ENCODE peak calls at places on chromosome 12, in five cellular contexts. One of them, this sample, is unnamed.

GRCh38 chr12:124683330-124683662 is 115.9 kb upstream of the NCOR2 start:
- DNase-seq in thoracic aorta: no peak
- DNase-seq in psoas muscle: no peak
- DNase-seq in OCI-LY7: no peak
- DNase-seq in cardiac muscle cell: no peak
- DNase-seq in this sample: peak

GRCh38 chr12:123828871-123829547 is 66.9 kb downstream of the DNAH10 start:
- DNase-seq in thoracic aorta: no peak
- DNase-seq in OCI-LY7: no peak
- DNase-seq in psoas muscle: no peak
- DNase-seq in cardiac muscle cell: no peak
- DNase-seq in this sample: no peak

GRCh38 chr12:2559931-2560715 is 234.6 kb upstream of the FKBP4 start:
- DNase-seq in OCI-LY7: peak
- DNase-seq in thoracic aorta: no peak
- DNase-seq in psoas muscle: no peak
- DNase-seq in cardiac muscle cell: no peak
- DNase-seq in this sample: no peak

GRCh38 chr12:46494424-46494823 is 121.9 kb upstream of the SLC38A2 start:
- DNase-seq in psoas muscle: no peak
- DNase-seq in cardiac muscle cell: peak
- DNase-seq in OCI-LY7: no peak
- DNase-seq in thoracic aorta: no peak
- DNase-seq in this sample: no peak

GRCh38 chr12:94615284-94616216 is 34.8 kb downstream of the TMCC3 start:
- DNase-seq in thoracic aorta: no peak
- DNase-seq in OCI-LY7: no peak
- DNase-seq in psoas muscle: peak
- DNase-seq in cardiac muscle cell: peak
- DNase-seq in this sample: no peak

GRCh38 chr12:104376650-104377506 is 73.3 kb downstream of the EID3 start:
- DNase-seq in cardiac muscle cell: no peak
- DNase-seq in psoas muscle: no peak
- DNase-seq in thoracic aorta: no peak
- DNase-seq in OCI-LY7: no peak
- DNase-seq in this sample: no peak

GRCh38 chr12:124774462-124775167 is 89.0 kb downstream of the SCARB1 start:
- DNase-seq in psoas muscle: no peak
- DNase-seq in thoracic aorta: peak
- DNase-seq in cardiac muscle cell: no peak
- DNase-seq in OCI-LY7: peak
- DNase-seq in this sample: peak

GRCh38 chr12:22518998-22519397 is 25.3 kb downstream of the C2CD5 start:
- DNase-seq in cardiac muscle cell: no peak
- DNase-seq in thoracic aorta: no peak
- DNase-seq in OCI-LY7: no peak
- DNase-seq in psoas muscle: no peak
- DNase-seq in this sample: no peak

DNA sequence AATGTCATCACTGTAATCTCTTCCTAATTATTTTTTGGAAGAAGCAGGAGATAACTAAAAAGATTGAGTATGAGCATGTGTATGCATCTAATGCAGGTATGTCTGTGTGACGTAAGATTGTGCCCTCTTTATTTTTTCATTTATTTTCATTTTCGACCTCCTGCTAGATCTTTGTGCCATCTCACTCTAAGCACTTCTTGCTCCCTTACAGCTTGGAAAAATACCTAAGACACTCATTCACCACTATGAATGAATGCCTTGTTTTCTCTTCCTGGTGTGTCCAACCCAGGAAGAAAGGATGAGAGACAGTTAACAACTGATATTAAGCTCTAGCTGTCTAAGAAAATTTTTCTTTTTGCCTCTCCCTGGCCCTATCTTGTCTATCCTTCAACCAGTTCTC is 76.8 kb upstream of the CISTR start:
- DNase-seq in psoas muscle: no peak
- DNase-seq in OCI-LY7: no peak
- DNase-seq in thoracic aorta: no peak
- DNase-seq in cardiac muscle cell: no peak
- DNase-seq in this sample: no peak
- H3K4me3 ChIP-seq in psoas muscle: no peak
- H3K4me3 ChIP-seq in OCI-LY7: no peak
- H3K4me3 ChIP-seq in thoracic aorta: no peak
- H3K4me3 ChIP-seq in cardiac muscle cell: no peak
- H3K4me3 ChIP-seq in this sample: no peak

GRCh38 chr12:49903351-49903699 is 375 bp downstream of the FAIM2 start:
- DNase-seq in OCI-LY7: no peak
- DNase-seq in thoracic aorta: no peak
- DNase-seq in cardiac muscle cell: no peak
- DNase-seq in psoas muscle: no peak
- DNase-seq in this sample: no peak
- H3K4me3 ChIP-seq in OCI-LY7: no peak
- H3K4me3 ChIP-seq in thoracic aorta: peak
- H3K4me3 ChIP-seq in cardiac muscle cell: no peak
- H3K4me3 ChIP-seq in psoas muscle: peak
- H3K4me3 ChIP-seq in this sample: no peak

DNA sequence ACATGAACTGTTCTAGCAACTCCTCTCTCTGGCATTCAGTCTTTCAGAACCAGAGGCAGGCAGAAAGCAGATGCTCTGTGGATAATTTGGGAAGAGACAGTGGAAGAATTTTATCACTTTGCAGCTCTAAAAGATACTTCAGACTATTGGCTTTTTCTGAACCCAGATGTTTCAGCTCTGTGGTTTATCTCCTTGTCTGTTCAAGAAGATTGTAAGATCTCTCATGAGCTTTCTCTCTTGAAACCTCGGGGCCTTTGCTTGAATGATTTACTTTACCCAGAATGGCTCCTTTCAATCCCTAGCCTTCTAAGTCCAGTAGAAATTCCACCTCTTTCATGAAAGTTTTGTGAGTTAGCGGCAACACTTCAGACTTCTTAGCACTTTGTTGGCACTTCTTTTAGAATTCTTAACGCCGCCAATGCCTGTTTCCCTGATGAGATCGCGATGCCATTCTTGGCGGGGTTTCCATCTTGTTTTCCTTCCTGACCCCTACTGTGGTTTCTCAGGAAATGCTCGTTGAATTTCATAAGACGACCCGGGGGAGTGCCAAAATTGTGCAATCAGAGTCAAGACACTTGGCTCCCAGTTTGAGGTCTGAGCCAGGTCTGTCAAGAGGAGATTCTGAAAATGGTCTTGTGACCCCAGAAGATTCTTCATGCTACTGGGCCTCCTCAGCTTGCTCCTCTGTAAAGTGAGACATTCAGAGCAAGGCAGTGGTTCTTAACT is 107.0 kb upstream of the PRICKLE1 start:
- DNase-seq in OCI-LY7: no peak
- DNase-seq in psoas muscle: peak
- DNase-seq in cardiac muscle cell: no peak
- DNase-seq in thoracic aorta: no peak
- DNase-seq in this sample: peak
- H3K4me3 ChIP-seq in OCI-LY7: no peak
- H3K4me3 ChIP-seq in psoas muscle: no peak
- H3K4me3 ChIP-seq in cardiac muscle cell: no peak
- H3K4me3 ChIP-seq in thoracic aorta: no peak
- H3K4me3 ChIP-seq in this sample: no peak

GRCh38 chr12:98863167-98863566 is 218.1 kb downstream of the APAF1 start:
- DNase-seq in thoracic aorta: no peak
- DNase-seq in psoas muscle: no peak
- DNase-seq in OCI-LY7: no peak
- DNase-seq in cardiac muscle cell: peak
- DNase-seq in this sample: no peak
- H3K4me3 ChIP-seq in thoracic aorta: no peak
- H3K4me3 ChIP-seq in psoas muscle: no peak
- H3K4me3 ChIP-seq in OCI-LY7: no peak
- H3K4me3 ChIP-seq in cardiac muscle cell: no peak
- H3K4me3 ChIP-seq in this sample: no peak

GRCh38 chr12:41932470-41932991 is 212.1 kb downstream of the GXYLT1 start:
- DNase-seq in cardiac muscle cell: peak
- DNase-seq in psoas muscle: peak
- DNase-seq in thoracic aorta: no peak
- DNase-seq in OCI-LY7: peak
- DNase-seq in this sample: peak
- H3K4me3 ChIP-seq in cardiac muscle cell: peak
- H3K4me3 ChIP-seq in psoas muscle: peak
- H3K4me3 ChIP-seq in thoracic aorta: peak
- H3K4me3 ChIP-seq in OCI-LY7: peak
- H3K4me3 ChIP-seq in this sample: peak

GRCh38 chr12:103181366-103182152 is 224.1 kb downstream of the ASCL1 start:
- DNase-seq in thoracic aorta: no peak
- DNase-seq in OCI-LY7: no peak
- DNase-seq in psoas muscle: no peak
- DNase-seq in cardiac muscle cell: no peak
- DNase-seq in this sample: peak

GRCh38 chr12:103178681-103179080 is 221.2 kb downstream of the ASCL1 start:
- DNase-seq in psoas muscle: no peak
- DNase-seq in OCI-LY7: no peak
- DNase-seq in thoracic aorta: no peak
- DNase-seq in cardiac muscle cell: no peak
- DNase-seq in this sample: no peak

GRCh38 chr12:103177624-103178023 is 220.2 kb downstream of the ASCL1 start:
- DNase-seq in psoas muscle: no peak
- DNase-seq in cardiac muscle cell: no peak
- DNase-seq in OCI-LY7: no peak
- DNase-seq in thoracic aorta: no peak
- DNase-seq in this sample: no peak

GRCh38 chr12:103182299-103182698 is 224.8 kb downstream of the ASCL1 start:
- DNase-seq in OCI-LY7: no peak
- DNase-seq in psoas muscle: no peak
- DNase-seq in cardiac muscle cell: no peak
- DNase-seq in thoracic aorta: no peak
- DNase-seq in this sample: no peak
- H3K4me3 ChIP-seq in OCI-LY7: no peak
- H3K4me3 ChIP-seq in psoas muscle: no peak
- H3K4me3 ChIP-seq in cardiac muscle cell: no peak
- H3K4me3 ChIP-seq in thoracic aorta: no peak
- H3K4me3 ChIP-seq in this sample: no peak

GRCh38 chr12:95995238-95996031 is 709 bp downstream of the HAL start:
- DNase-seq in cardiac muscle cell: no peak
- DNase-seq in OCI-LY7: no peak
- DNase-seq in thoracic aorta: no peak
- DNase-seq in psoas muscle: no peak
- DNase-seq in this sample: peak
- H3K4me3 ChIP-seq in cardiac muscle cell: no peak
- H3K4me3 ChIP-seq in OCI-LY7: no peak
- H3K4me3 ChIP-seq in thoracic aorta: no peak
- H3K4me3 ChIP-seq in psoas muscle: no peak
- H3K4me3 ChIP-seq in this sample: peak

GRCh38 chr12:19316420-19316819 is 122.9 kb upstream of the AEBP2 start:
- DNase-seq in thoracic aorta: no peak
- DNase-seq in psoas muscle: no peak
- DNase-seq in cardiac muscle cell: no peak
- DNase-seq in OCI-LY7: no peak
- DNase-seq in this sample: no peak
- H3K4me3 ChIP-seq in thoracic aorta: no peak
- H3K4me3 ChIP-seq in psoas muscle: no peak
- H3K4me3 ChIP-seq in cardiac muscle cell: no peak
- H3K4me3 ChIP-seq in OCI-LY7: no peak
- H3K4me3 ChIP-seq in this sample: no peak

This sample was measured in NB4.